ENCODE peak calls at places on chromosomes 2 and 18, in four cellular contexts. A is activated naive CD8-positive, alpha-beta T cell treated with anti-CD3 and anti-CD28 coated beads, Interleukin-2, amount 50 U/mL, for 24 hours; P is breast epithelium; C is AG08396. J is an unnamed sample.

GRCh38 chr2:30147196-30147714 is 448 bp downstream of the YPEL5 start:
- DNase-seq in A (peak; percentile 36), P (no peak), C (peak; percentile 29), J (no peak)

GRCh38 chr2:13193075-13193474 is 476.3 kb downstream of the TRIB2 start:
- DNase-seq in A (no peak), P (no peak), C (no peak), J (no peak)

GRCh38 chr2:136384541-136385303 is 266.8 kb upstream of the CXCR4 start:
- DNase-seq in A (peak; percentile 36), P (no peak), C (no peak), J (peak; percentile 56)

GRCh38 chr18:9285604-9286003 is 49.0 kb upstream of the TWSG1 start:
- DNase-seq in A (no peak), P (no peak), C (no peak), J (no peak)

GRCh38 chr2:75602724-75603342 is 42.1 kb upstream of the EVA1A start:
- DNase-seq in A (no peak), P (no peak), C (no peak), J (no peak)

GRCh38 chr18:55587341-55588000 is 521 bp downstream of the TCF4 start:
- DNase-seq in A (peak; percentile 3), P (no peak), C (peak; percentile 35), J (no peak)

GRCh38 chr2:101152195-101153076 is 1.3 kb upstream of the TBC1D8 start:
- DNase-seq in A (peak; percentile 16), P (no peak), C (peak; percentile 63), J (no peak)

GRCh38 chr2:226153553-226153952 is 646.1 kb downstream of the IRS1 start:
- DNase-seq in A (no peak), P (no peak), C (no peak), J (no peak)

GRCh38 chr18:11366410-11366809 is 217.0 kb upstream of the PIEZO2 start:
- DNase-seq in A (no peak), P (no peak), C (peak; percentile 24), J (no peak)

GRCh38 chr18:75524181-75524580 is 96.7 kb upstream of the SMIM21 start:
- DNase-seq in A (no peak), P (no peak), C (no peak), J (no peak)

GRCh38 chr18:47968006-47968676 is 37.7 kb upstream of the SMAD2 start:
- DNase-seq in A (no peak), P (no peak), C (no peak), J (no peak)

GRCh38 chr2:208062113-208062512 is 36.8 kb upstream of the PLEKHM3 start:
- DNase-seq in A (no peak), P (no peak), C (no peak), J (no peak)

GRCh38 chr2:20167356-20167755 is 57.6 kb downstream of the SDC1 start:
- DNase-seq in A (no peak), P (no peak), C (no peak), J (peak; percentile 9)

GRCh38 chr18:61765097-61765496 is 127.7 kb downstream of the RNF152 start:
- DNase-seq in A (no peak), P (no peak), C (peak; percentile 29), J (no peak)

GRCh38 chr18:26230497-26230896 is 4.3 kb downstream of the TAF4B start:
- DNase-seq in A (no peak), P (no peak), C (no peak), J (no peak)

GRCh38 chr18:26215247-26215970 is 10.8 kb upstream of the TAF4B start:
- DNase-seq in A (peak; percentile 13), P (no peak), C (no peak), J (no peak)

GRCh38 chr2:28414583-28414982 is 21.9 kb downstream of the FOSL2 start:
- DNase-seq in A (no peak), P (no peak), C (no peak), J (no peak)

GRCh38 chr2:105141099-105141614 is 100.4 kb upstream of the GPR45 start:
- DNase-seq in A (no peak), P (no peak), C (no peak), J (no peak)

GRCh38 chr2:20916604-20917286 is 93.8 kb upstream of the LDAH start:
- DNase-seq in A (no peak), P (no peak), C (peak; percentile 25), J (no peak)

GRCh38 chr2:241052677-241053360 is 49.3 kb downstream of the MTERF4 start:
- DNase-seq in A (no peak), P (no peak), C (no peak), J (no peak)

GRCh38 chr18:22332590-22332989 is 85.1 kb downstream of the CTAGE1 start:
- DNase-seq in A (no peak), P (no peak), C (no peak), J (no peak)

GRCh38 chr2:108917078-108917440 is 72.0 kb downstream of the EDAR start:
- DNase-seq in A (no peak), P (no peak), C (peak; percentile 51), J (no peak)

GRCh38 chr2:189115126-189115525 is 64.4 kb downstream of the COL5A2 start:
- DNase-seq in A (no peak), P (no peak), C (no peak), J (no peak)

GRCh38 chr18:46502444-46502843 is 154.6 kb downstream of the LOXHD1 start:
- DNase-seq in A (no peak), P (no peak), C (no peak), J (no peak)

GRCh38 chr2:233546101-233546500 is 20.5 kb downstream of the USP40 start:
- DNase-seq in A (no peak), P (no peak), C (no peak), J (no peak)

GRCh38 chr2:118672571-118673158 is 174.8 kb downstream of the EN1 start:
- DNase-seq in A (no peak), P (no peak), C (no peak), J (no peak)

GRCh38 chr2:115400940-115401339 is 958.5 kb downstream of the DPP10 start:
- DNase-seq in A (no peak), P (no peak), C (no peak), J (no peak)

GRCh38 chr18:44149706-44150105 is 531.0 kb upstream of the SETBP1 start:
- DNase-seq in A (no peak), P (no peak), C (peak; percentile 13), J (no peak)

GRCh38 chr2:60479226-60480088 is 74.0 kb downstream of the BCL11A start:
- DNase-seq in A (no peak), P (no peak), C (no peak), J (no peak)

GRCh38 chr2:130869441-130870160 is 32.9 kb downstream of the ARHGEF4 start:
- DNase-seq in A (no peak), P (no peak), C (no peak), J (no peak)

GRCh38 chr2:172173307-172173706 is 70.6 kb upstream of the DLX2 start:
- DNase-seq in A (no peak), P (no peak), C (no peak), J (no peak)

GRCh38 chr2:66940082-66940481 is 457.1 kb upstream of the ETAA1 start:
- DNase-seq in A (no peak), P (no peak), C (no peak), J (no peak)

GRCh38 chr18:58024139-58024538 is 19.9 kb upstream of the NEDD4L start:
- DNase-seq in A (no peak), P (no peak), C (no peak), J (no peak)

GRCh38 chr2:174180165-174180724 is 68.1 kb downstream of the OLA1 start:
- DNase-seq in A (no peak), P (no peak), C (no peak), J (no peak)

GRCh38 chr18:44735071-44735470 is 54.4 kb downstream of the SETBP1 start:
- DNase-seq in A (no peak), P (no peak), C (no peak), J (no peak)

GRCh38 chr2:29259221-29259620 is 144.0 kb downstream of the CLIP4 start:
- DNase-seq in A (no peak), P (no peak), C (no peak), J (no peak)